ENCODE peak calls at places on chromosomes 5 and 9, in four cellular contexts. D is H1, B is K562, U is HepG2. F is an unnamed sample.

GRCh38 chr9:108184941-108185340 is 670.8 kb downstream of the ACTL7B start:
- DNase-seq in U (no peak), B (no peak), D (no peak), F (no peak)

GRCh38 chr5:160260881-160261815 is 31.8 kb downstream of the FABP6 start:
- DNase-seq in U (peak; percentile 50), B (peak; percentile 93), D (no peak), F (no peak)

GRCh38 chr5:78888580-78889187 is 96.4 kb downstream of the ARSB start:
- DNase-seq in U (no peak), D (no peak), B (no peak), F (no peak)

GRCh38 chr5:131988601-131989000 is 22.9 kb downstream of the ACSL6 start:
- DNase-seq in U (no peak), B (no peak), D (no peak), F (no peak)

GRCh38 chr5:159003045-159004030 is 96.4 kb downstream of the EBF1 start:
- DNase-seq in D (no peak), B (no peak), U (no peak), F (no peak)

GRCh38 chr9:122334916-122335315 is 35.9 kb upstream of the PTGS1 start:
- DNase-seq in D (no peak), B (no peak), U (no peak), F (no peak)

GRCh38 chr5:62689599-62690368 is 111.2 kb downstream of the LRRC70 start:
- DNase-seq in B (no peak), D (no peak), U (no peak), F (no peak)

GRCh38 chr5:167720676-167721260 is 570.7 kb upstream of the WWC1 start:
- DNase-seq in U (no peak), D (no peak), B (no peak), F (no peak)

GRCh38 chr5:50711280-50711679 is 44.8 kb downstream of the PARP8 start:
- DNase-seq in D (no peak), U (no peak), B (no peak), F (peak; percentile 87)

GRCh38 chr5:71653119-71653518 is 66.0 kb upstream of the CARTPT start:
- DNase-seq in U (no peak), B (no peak), D (no peak), F (no peak)

GRCh38 chr5:10077721-10078551 is 171.8 kb downstream of the ATPSCKMT start:
- DNase-seq in U (no peak), B (no peak), D (no peak), F (no peak)

GRCh38 chr9:98342819-98343208 is 87.4 kb upstream of the TBC1D2 start:
- DNase-seq in D (no peak), B (no peak), U (no peak), F (no peak)

GRCh38 chr5:150640311-150641005 is at the start of gene SYNPO:
- DNase-seq in B (peak; percentile 63), D (no peak), U (peak; percentile 25), F (no peak)

DNA sequence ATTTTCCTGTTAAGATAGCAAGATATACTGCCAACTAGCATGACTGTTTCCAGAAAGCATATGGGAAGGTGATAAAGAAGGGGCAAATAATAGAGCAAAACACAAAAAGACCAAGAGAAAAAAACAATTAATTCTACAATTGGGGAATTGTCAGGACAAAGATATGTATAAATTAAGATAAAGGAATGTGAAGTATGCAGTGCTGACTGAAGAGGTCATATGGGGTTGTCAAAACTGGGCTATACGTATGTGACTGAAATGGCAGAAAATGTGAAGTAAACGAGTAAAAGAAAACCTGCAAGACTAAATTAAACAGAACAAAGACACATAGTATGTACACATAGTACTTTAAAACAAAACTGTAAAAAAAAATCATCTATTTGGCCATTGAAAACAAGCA is 222.3 kb downstream of the ARL15 start:
- DNase-seq in B (no peak), U (no peak), D (no peak), F (no peak)
- TF ChIP-seq CEBPB in B (no peak), U (no peak), D (no peak), F (no peak)

GRCh38 chr9:25876248-25876647 is 198.0 kb upstream of the TUSC1 start:
- DNase-seq in B (no peak), U (no peak), D (no peak), F (no peak)
- TF ChIP-seq GABPA in B (no peak), U (no peak), D (no peak), F (no peak)

GRCh38 chr9:105438136-105438839 is 9.5 kb upstream of the FSD1L start:
- DNase-seq in U (no peak), B (no peak), D (no peak), F (no peak)

GRCh38 chr9:105437704-105438103 is 10.1 kb upstream of the FSD1L start:
- DNase-seq in B (no peak), U (no peak), D (no peak), F (no peak)

GRCh38 chr9:105436753-105437152 is 11.1 kb upstream of the FSD1L start:
- DNase-seq in D (no peak), B (no peak), U (no peak), F (no peak)

GRCh38 chr9:105441761-105442160 is 6.1 kb upstream of the FSD1L start:
- DNase-seq in U (no peak), D (no peak), B (no peak), F (no peak)

DNA sequence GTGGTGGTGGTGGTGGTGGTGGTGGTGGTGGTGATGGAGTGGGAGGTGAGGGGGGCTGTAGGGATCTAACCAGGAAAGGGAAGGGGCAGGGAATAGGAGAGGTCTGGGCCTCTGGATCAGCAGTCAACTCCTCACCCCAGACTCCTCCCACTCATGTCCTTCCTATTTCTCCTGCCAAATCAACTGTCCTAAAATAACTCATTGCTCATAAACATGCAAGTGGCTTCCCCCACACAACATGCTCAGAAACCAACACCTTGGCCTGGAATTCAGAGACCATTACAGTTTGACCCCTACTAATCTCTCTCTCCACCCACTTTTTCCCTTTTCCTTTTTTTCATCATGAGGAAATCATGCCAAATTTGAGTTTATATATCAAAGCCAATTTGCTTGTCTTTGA is 8.4 kb upstream of the FSD1L start:
- DNase-seq in D (no peak), B (no peak), U (no peak), F (no peak)
- TF ChIP-seq CEBPB in D (no peak), B (no peak), U (no peak), F (no peak)

GRCh38 chr9:136492978-136493522 is 10.2 kb upstream of the SEC16A start:
- DNase-seq in B (no peak), D (no peak), U (no peak), F (no peak)
- TF ChIP-seq GABPA in B (no peak), D (no peak), U (no peak), F (no peak)

DNA sequence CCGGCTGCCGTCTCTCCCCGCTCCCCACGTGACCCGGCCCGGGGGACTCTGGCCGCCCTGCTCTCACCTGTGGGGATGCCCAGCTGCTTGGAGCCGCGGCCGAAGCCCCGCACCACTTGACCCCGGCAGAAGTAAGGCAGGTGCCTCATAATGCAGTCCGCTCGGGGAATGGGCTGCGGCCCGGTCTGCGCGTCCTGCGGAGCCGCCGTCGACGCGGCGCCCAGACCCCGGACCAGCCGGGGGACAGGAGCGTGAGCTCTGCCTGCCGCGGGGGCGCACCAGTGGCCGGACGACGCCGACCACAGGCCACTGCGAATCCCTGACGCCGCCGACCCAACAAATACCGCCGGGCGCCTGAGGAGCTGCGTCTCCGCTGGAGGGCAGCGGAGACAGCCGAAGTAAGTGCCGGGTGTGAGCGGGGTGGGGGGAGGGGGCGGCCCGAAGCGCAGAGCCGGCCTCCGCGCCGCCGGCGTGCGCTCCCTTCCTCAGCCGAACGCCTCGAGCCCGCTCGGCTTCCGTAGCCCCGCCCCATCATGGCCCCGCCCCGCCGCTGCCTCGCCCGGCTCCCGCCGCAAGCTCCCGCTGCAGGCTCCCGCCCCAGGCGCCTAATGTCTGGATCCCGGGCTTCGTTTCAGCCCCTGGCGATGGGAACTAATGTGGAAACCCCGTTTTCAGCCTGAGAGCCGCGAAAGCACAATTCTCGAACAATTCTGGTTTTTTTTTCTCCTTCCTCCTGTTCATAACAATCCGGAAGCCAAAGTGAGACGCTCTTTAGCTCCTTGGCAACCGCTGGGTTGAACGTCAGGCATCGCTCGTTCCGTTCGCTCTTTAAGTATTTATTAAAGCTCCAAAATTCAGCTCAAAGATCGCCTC is at the start of gene RFK:
- DNase-seq in D (peak; percentile 99), U (peak; percentile 85), B (peak; percentile 86), F (peak; percentile 48)
- TF ChIP-seq CEBPB in D (no peak), U (no peak), B (no peak), F (no peak)

GRCh38 chr5:76358-77169 is 15.4 kb upstream of the PLEKHG4B start:
- DNase-seq in D (no peak), B (peak; percentile 7), U (no peak), F (no peak)
- TF ChIP-seq GABPA in D (no peak), B (no peak), U (no peak), F (no peak)

DNA sequence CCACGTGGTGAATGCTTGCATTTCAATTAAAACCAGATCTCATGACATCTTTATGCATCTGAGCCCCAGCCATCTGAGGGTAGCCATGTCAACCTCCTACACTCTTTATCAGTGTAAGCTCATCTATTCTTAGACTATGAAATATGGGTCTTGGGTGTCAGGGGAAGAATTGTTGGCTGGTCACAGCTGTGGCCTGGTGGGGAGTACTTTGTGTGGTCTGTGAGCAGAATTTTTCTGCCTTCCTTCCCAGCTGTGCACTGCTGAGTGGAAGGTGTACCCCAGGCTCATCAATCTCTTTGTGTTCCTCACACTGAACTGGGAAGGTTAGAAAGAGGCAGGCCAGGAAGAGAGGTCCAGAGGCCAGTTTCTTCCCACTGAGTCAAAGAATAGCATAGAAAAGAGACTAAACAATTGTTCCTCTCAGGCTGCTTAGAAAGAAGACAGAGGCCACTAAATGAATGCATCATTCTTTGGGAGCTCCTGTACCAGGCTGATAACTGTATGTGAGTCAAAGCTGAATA is 202.7 kb upstream of the RGMB start:
- DNase-seq in B (no peak), D (no peak), U (no peak), F (no peak)
- TF ChIP-seq CEBPB in B (no peak), D (no peak), U (no peak), F (no peak)

DNA sequence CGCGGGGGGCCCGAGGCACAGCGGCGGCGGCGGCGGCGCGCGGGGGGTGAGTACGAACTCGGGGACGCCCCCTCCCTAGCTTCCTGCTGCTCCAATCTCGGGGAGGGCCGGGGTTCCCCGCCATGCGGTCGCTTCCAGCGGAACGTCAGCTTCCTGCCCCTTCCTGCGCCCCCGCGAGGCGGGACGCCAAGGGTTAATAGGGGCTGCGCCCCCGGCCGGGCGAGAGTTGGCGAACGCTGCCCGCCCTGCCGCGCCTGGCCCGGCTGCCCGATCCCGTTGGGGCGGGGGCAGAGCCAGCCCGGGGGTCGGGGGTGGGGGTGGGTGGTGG is 594 bp downstream of the COL27A1 start:
- DNase-seq in U (no peak), D (peak; percentile 72), B (no peak), F (no peak)
- TF ChIP-seq GABPA in U (no peak), D (no peak), B (no peak), F (no peak)

F was measured in GM12878.